ENCODE peak calls at places on chromosomes 4 and X, in eight cellular contexts. B is naive B cell; L is stimulated activated CD8-positive, alpha-beta memory T cell treated with anti-CD3 and anti-CD28 coated beads, Interleukin-15, amount 100 ng/mL, for 1 hour; N is pancreas; W is GM12865; I is adipocyte; T is stimulated activated CD4-positive, alpha-beta T cell treated with anti-CD3 and anti-CD28 coated beads, Interleukin-2, amount 100 ng/mL, for 48 hours; K is chondrocyte. A is an unnamed sample.

GRCh38 chrX:133290076-133290475 is 71.9 kb upstream of the TFDP3 start:
- DNase-seq in B (no peak), L (no peak), N (no peak), W (no peak), I (no peak), T (no peak), K (no peak), A (no peak)

GRCh38 chr4:39591290-39591689 is 47.4 kb downstream of the SMIM14 start:
- DNase-seq in B (no peak), L (no peak), N (no peak), W (no peak), I (peak; percentile 17), T (no peak), K (no peak), A (no peak)

GRCh38 chr4:170581322-170581721 is 491.6 kb upstream of the AADAT start:
- DNase-seq in B (no peak), L (no peak), N (no peak), W (no peak), I (no peak), T (no peak), K (no peak), A (no peak)

GRCh38 chr4:56307423-56307822 is 79.9 kb downstream of the AASDH start:
- DNase-seq in B (no peak), L (no peak), N (no peak), W (no peak), I (peak; percentile 27), T (no peak), K (no peak), A (no peak)

GRCh38 chrX:106170318-106170717 is 2.2 kb downstream of the PWWP3B start:
- DNase-seq in B (no peak), L (no peak), N (peak; percentile 18), W (peak; percentile 1), I (peak; percentile 29), T (no peak), K (no peak), A (no peak)

GRCh38 chr4:177008071-177008835 is 215.5 kb upstream of the VEGFC start:
- DNase-seq in B (no peak), L (no peak), N (no peak), W (no peak), I (peak; percentile 42), T (no peak), K (no peak), A (no peak)

GRCh38 chrX:103831803-103832544 is at the start of gene RAB9B:
- DNase-seq in B (peak; percentile 60), L (peak; percentile 14), N (peak; percentile 55), W (no peak), I (peak; percentile 38), T (no peak), K (no peak), A (no peak)

GRCh38 chrX:129981752-129982299 is 609 bp upstream of the BCORL1 start:
- DNase-seq in B (no peak), L (no peak), N (peak; percentile 18), W (no peak), I (no peak), T (no peak), K (no peak), A (no peak)

GRCh38 chr4:15186149-15186548 is 183.9 kb downstream of the CPEB2 start:
- DNase-seq in B (no peak), L (no peak), N (no peak), W (no peak), I (no peak), T (no peak), K (no peak), A (no peak)

GRCh38 chrX:81489987-81490386 is 288.1 kb downstream of the SH3BGRL start:
- DNase-seq in B (no peak), L (no peak), N (no peak), W (no peak), I (peak; percentile 34), T (no peak), K (no peak), A (no peak)

GRCh38 chr4:73978886-73979285 is 2.9 kb downstream of the PF4 start:
- DNase-seq in B (no peak), L (no peak), N (no peak), W (no peak), I (peak; percentile 76), T (no peak), K (no peak), A (no peak)

GRCh38 chr4:118888666-118889312 is at the start of gene SYNPO2:
- DNase-seq in B (no peak), L (no peak), N (peak; percentile 43), W (peak; percentile 71), I (peak; percentile 93), T (peak; percentile 26), K (peak; percentile 88), A (peak; percentile 47)

GRCh38 chrX:24465524-24465850 is 401 bp downstream of the PDK3 start:
- DNase-seq in B (no peak), L (no peak), N (peak; percentile 16), W (no peak), I (peak; percentile 9), T (no peak), K (no peak), A (no peak)

GRCh38 chr4:35525192-35525978 is 718.9 kb downstream of the ARAP2 start:
- DNase-seq in B (no peak), L (no peak), N (no peak), W (peak; percentile 32), I (no peak), T (no peak), K (peak; percentile 86), A (peak; percentile 11)

GRCh38 chr4:147639388-147639787 is 22.2 kb downstream of the TMEM184C start:
- DNase-seq in B (no peak), L (no peak), N (no peak), W (no peak), I (peak; percentile 66), T (no peak), K (no peak), A (no peak)

GRCh38 chr4:186400676-186401075 is 134.7 kb downstream of the F11 start:
- DNase-seq in B (no peak), L (no peak), N (peak; percentile 16), W (no peak), I (no peak), T (no peak), K (no peak), A (no peak)

GRCh38 chr4:100504086-100504874 is 13.5 kb downstream of the EMCN start:
- DNase-seq in B (no peak), L (no peak), N (no peak), W (no peak), I (no peak), T (no peak), K (no peak), A (peak; percentile 11)

GRCh38 chr4:73520821-73521220 is 39.3 kb downstream of the AFM start:
- DNase-seq in B (no peak), L (no peak), N (no peak), W (peak; percentile 11), I (peak; percentile 17), T (no peak), K (no peak), A (peak; percentile 13)

GRCh38 chr4:173153445-173153844 is 15.2 kb upstream of the GALNT7 start:
- DNase-seq in B (no peak), L (no peak), N (no peak), W (no peak), I (no peak), T (no peak), K (no peak), A (no peak)

GRCh38 chr4:1226167-1226514 is 22.8 kb downstream of the CTBP1 start:
- DNase-seq in B (no peak), L (no peak), N (no peak), W (no peak), I (no peak), T (no peak), K (no peak), A (no peak)

GRCh38 chrX:17700976-17701375 is 36.3 kb upstream of the SCML1 start:
- DNase-seq in B (no peak), L (no peak), N (no peak), W (no peak), I (no peak), T (no peak), K (no peak), A (no peak)

GRCh38 chr4:173522160-173522873 is 7.7 kb downstream of the HAND2 start:
- DNase-seq in B (no peak), L (no peak), N (peak; percentile 55), W (no peak), I (peak; percentile 98), T (no peak), K (no peak), A (no peak)

GRCh38 chrX:150365953-150366911 is 3.1 kb downstream of the MAMLD1 start:
- DNase-seq in B (peak; percentile 7), L (no peak), N (peak; percentile 44), W (no peak), I (peak; percentile 70), T (no peak), K (no peak), A (no peak)

GRCh38 chr4:78213218-78213617 is 156.1 kb downstream of the FRAS1 start:
- DNase-seq in B (no peak), L (no peak), N (peak; percentile 29), W (no peak), I (no peak), T (no peak), K (no peak), A (no peak)

GRCh38 chrX:111041018-111041462 is 55.0 kb upstream of the PAK3 start:
- DNase-seq in B (no peak), L (no peak), N (no peak), W (no peak), I (no peak), T (no peak), K (no peak), A (no peak)

A was measured in iPS DF 6.9.